ENCODE peak calls at places on chromosome 18, in nine cellular contexts. V is IMR-90, I is bronchial epithelial cell, D is PC-9, G is adrenal gland, Y is B cell, U is mesothelial cell of epicardium, W is coronary artery, C is Calu3. K is an unnamed sample.

GRCh38 chr18:7764406-7764805 is 197.3 kb downstream of the PTPRM start:
- DNase-seq in D (no peak), U (no peak), G (no peak), I (no peak), C (no peak), V (no peak), Y (no peak), W (no peak), K (no peak)

GRCh38 chr18:54825626-54826344 is 2.5 kb upstream of the RAB27B start:
- DNase-seq in C (no peak), G (no peak), I (no peak), D (no peak), V (no peak), Y (no peak), W (no peak), U (no peak), K (no peak)

GRCh38 chr18:23330423-23330822 is 122.7 kb upstream of the RIOK3 start:
- DNase-seq in C (no peak), I (no peak), U (no peak), W (no peak), G (no peak), V (no peak), Y (peak; percentile 74), D (no peak), K (no peak)

GRCh38 chr18:63183263-63183662 is 136.3 kb downstream of the BCL2 start:
- DNase-seq in C (no peak), U (no peak), I (no peak), D (no peak), V (no peak), G (no peak), W (no peak), Y (no peak), K (no peak)

GRCh38 chr18:11548940-11549551 is 60.4 kb upstream of the SLC35G4 start:
- DNase-seq in G (no peak), U (no peak), V (no peak), Y (no peak), I (no peak), C (no peak), W (no peak), D (no peak), K (no peak)

GRCh38 chr18:13558132-13558531 is 168.2 kb downstream of the FAM210A start:
- DNase-seq in V (peak; percentile 11), W (peak; percentile 65), I (peak; percentile 32), C (peak; percentile 23), U (no peak), G (peak; percentile 67), Y (peak; percentile 65), D (no peak), K (peak; percentile 36)

GRCh38 chr18:79770501-79770815 is 27.3 kb upstream of the KCNG2 start:
- DNase-seq in I (no peak), V (no peak), G (no peak), C (no peak), D (no peak), Y (no peak), U (no peak), W (no peak), K (no peak)

GRCh38 chr18:13474336-13474735 is 252.0 kb downstream of the FAM210A start:
- DNase-seq in V (no peak), W (no peak), G (peak; percentile 27), U (no peak), D (no peak), Y (no peak), I (no peak), C (no peak), K (no peak)

GRCh38 chr18:66395671-66396218 is 208.1 kb downstream of the CDH19 start:
- DNase-seq in W (no peak), U (no peak), I (no peak), Y (no peak), C (no peak), G (no peak), D (no peak), V (no peak), K (no peak)

GRCh38 chr18:46424898-46425297 is 232.1 kb downstream of the LOXHD1 start:
- DNase-seq in G (no peak), C (no peak), U (no peak), Y (no peak), V (no peak), D (no peak), W (no peak), I (no peak), K (no peak)

GRCh38 chr18:23735021-23735464 is 45.8 kb downstream of the LAMA3 start:
- DNase-seq in G (no peak), Y (no peak), C (peak; percentile 44), W (no peak), D (no peak), V (no peak), U (no peak), I (peak; percentile 54), K (no peak)

GRCh38 chr18:23964282-23965238 is 50.0 kb upstream of the TTC39C start:
- DNase-seq in Y (no peak), W (no peak), D (no peak), U (no peak), C (peak; percentile 78), V (no peak), G (no peak), I (peak; percentile 72), K (no peak)

GRCh38 chr18:58539659-58540380 is 89.1 kb downstream of the ALPK2 start:
- DNase-seq in U (no peak), W (no peak), I (no peak), V (no peak), D (no peak), C (no peak), G (no peak), Y (no peak), K (no peak)

GRCh38 chr18:40984856-40985255 is 970.2 kb upstream of the PIK3C3 start:
- DNase-seq in V (peak; percentile 2), U (no peak), D (no peak), C (no peak), W (no peak), I (peak; percentile 69), Y (no peak), G (no peak), K (no peak)

GRCh38 chr18:58447342-58448190 is 181.3 kb downstream of the ALPK2 start:
- DNase-seq in I (no peak), V (peak; percentile 36), U (no peak), W (no peak), C (no peak), D (no peak), G (no peak), Y (no peak), K (no peak)

GRCh38 chr18:75607701-75608100 is 180.2 kb upstream of the SMIM21 start:
- DNase-seq in G (no peak), C (no peak), V (no peak), W (no peak), Y (no peak), I (no peak), D (no peak), U (no peak), K (no peak)

DNA sequence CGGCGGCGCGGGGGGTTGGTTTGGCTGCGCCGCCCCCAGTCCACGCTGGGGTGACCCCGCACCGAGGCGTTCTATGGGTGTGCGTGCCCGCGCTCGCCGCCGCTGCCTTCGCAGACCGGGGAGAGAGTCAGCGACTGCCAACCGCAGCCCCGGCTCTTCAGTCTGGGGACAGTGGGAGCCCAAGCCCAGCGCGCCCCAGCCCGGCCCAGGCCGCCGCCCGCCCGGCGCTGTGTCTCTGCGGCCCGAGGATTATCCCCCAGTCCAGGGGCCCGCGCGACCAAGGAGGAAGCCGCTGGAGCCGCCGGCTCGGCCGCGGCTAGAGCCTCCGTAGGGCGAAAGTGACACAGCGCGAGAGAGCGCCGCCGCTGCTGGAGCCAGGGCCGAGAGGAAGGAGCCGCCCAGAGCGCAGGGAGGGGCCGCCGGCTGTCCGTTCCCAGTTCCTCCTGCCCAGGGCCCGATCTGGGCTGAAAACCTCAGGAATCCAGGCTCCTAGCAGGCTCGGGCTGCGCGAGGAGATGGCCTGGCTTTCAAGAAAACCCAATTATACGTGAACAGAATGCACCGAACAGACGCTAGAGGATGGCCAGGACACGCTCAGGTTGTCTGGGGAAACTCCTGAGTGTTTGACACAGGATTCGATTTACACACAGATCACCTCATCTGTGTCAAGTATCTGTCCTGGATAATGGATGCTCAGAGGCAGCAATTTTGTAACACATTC is 2.4 kb downstream of the CTIF start:
- DNase-seq in Y (no peak), W (peak; percentile 87), U (peak; percentile 48), D (peak; percentile 48), I (peak; percentile 39), V (peak; percentile 75), G (peak; percentile 87), C (peak; percentile 64), K (peak; percentile 62)
- TF ChIP-seq CTCF in Y (no peak), W (no peak), U (no peak), D (no peak), I (no peak), V (no peak), G (no peak), C (no peak), K (no peak)

DNA sequence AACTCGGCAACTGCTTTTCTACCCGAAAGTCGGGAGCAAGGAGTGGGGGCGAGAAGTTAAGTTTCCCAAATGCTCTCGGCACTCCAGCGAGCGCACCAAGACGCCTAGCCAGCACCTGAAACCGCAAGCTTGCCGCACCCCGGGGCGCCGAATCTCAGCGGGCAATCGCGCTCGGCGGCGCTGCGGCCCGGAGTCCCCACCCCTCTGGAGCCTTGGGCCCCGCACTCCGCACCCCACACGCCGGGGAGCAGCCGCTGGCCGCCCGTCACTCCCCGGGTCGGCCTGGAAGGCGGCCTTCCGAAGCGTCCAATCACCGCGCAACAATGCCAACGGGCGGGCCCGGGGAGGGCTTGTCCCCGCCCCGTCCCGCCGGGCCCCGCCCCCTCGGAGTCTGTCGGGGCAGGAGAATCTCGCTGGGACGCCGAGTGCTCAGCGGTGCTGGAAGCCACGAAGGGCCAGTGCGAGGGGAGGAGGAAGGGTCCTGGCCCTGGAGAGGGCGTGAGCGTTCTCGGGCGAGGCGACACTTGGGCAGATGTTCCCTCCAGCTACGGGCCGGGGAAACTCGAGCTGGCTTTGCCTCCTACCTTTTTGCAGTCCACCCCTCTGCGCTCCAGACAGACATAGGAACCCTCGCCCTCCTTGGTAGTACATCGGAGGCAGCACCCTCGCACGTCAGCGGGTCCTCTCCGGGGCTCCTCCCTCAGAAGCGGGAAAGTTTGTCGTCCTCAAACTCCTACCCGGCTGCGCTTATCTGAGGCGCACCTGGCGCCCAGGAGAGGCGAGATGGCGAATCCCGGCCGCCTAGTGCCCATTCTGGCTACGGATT is 1.1 kb upstream of the ZBTB7C start:
- DNase-seq in G (peak; percentile 94), I (peak; percentile 77), V (peak; percentile 72), U (peak; percentile 83), C (peak; percentile 94), Y (no peak), W (peak; percentile 95), D (peak; percentile 74), K (peak; percentile 73)
- TF ChIP-seq CTCF in G (no peak), I (no peak), V (no peak), U (peak; percentile 20), C (no peak), Y (no peak), W (no peak), D (no peak), K (no peak)

GRCh38 chr18:47777626-47778025 is 152.8 kb downstream of the SMAD2 start:
- DNase-seq in D (no peak), I (no peak), Y (no peak), G (no peak), V (no peak), U (no peak), W (no peak), C (no peak), K (no peak)
- TF ChIP-seq CTCF in D (no peak), I (no peak), Y (no peak), G (no peak), V (no peak), U (no peak), W (no peak), C (no peak), K (no peak)

DNA sequence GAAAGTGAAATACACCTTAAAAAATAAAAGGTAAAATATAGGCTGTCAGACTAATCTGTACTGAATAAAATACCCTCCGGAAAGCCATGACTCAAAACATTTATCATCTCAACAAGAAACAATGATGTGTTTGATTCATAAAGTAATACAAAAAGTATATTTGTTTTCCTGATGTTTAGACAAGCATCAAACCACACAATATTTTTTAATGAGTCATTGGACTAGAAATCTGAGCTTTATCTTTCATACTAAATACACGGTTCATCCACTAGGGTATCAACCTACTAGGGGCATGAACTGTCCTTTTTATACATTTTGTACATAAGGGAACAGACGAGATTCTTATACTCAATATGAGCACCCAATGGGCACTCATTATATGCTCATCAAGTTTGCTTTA is 31.3 kb downstream of the CD226 start:
- DNase-seq in G (no peak), C (no peak), W (no peak), I (peak; percentile 70), V (peak; percentile 26), Y (no peak), D (no peak), U (no peak), K (no peak)
- TF ChIP-seq CTCF in G (no peak), C (no peak), W (no peak), I (no peak), V (peak; percentile 13), Y (no peak), D (no peak), U (no peak), K (no peak)